ENCODE peak calls at places on chromosomes 16 and 17, in four cellular contexts. One of them, this sample, is unnamed.

GRCh38 chr17:42548070-42548837 is 4.5 kb upstream of the HSD17B1 start:
- DNase-seq in PC-9: no peak
- DNase-seq in right atrium auricular region: no peak
- DNase-seq in heart left ventricle: no peak
- DNase-seq in this sample: peak; percentile 85

GRCh38 chr16:85206472-85207356 is 94.4 kb upstream of the CIBAR2 start:
- DNase-seq in PC-9: no peak
- DNase-seq in right atrium auricular region: peak; percentile 78
- DNase-seq in heart left ventricle: peak; percentile 74
- DNase-seq in this sample: peak; percentile 89

GRCh38 chr16:82252582-82252981 is 82.6 kb upstream of the MPHOSPH6 start:
- DNase-seq in PC-9: no peak
- DNase-seq in right atrium auricular region: no peak
- DNase-seq in heart left ventricle: no peak
- DNase-seq in this sample: no peak

GRCh38 chr16:11093578-11094074 is 149.3 kb downstream of the CLEC16A start:
- DNase-seq in PC-9: no peak
- DNase-seq in right atrium auricular region: no peak
- DNase-seq in heart left ventricle: peak; percentile 22
- DNase-seq in this sample: no peak

GRCh38 chr16:56506941-56507340 is 12.9 kb downstream of the BBS2 start:
- DNase-seq in PC-9: peak; percentile 35
- DNase-seq in right atrium auricular region: no peak
- DNase-seq in heart left ventricle: no peak
- DNase-seq in this sample: no peak

GRCh38 chr17:58242171-58242784 is 3.9 kb downstream of the LPO start:
- DNase-seq in PC-9: no peak
- DNase-seq in right atrium auricular region: no peak
- DNase-seq in heart left ventricle: no peak
- DNase-seq in this sample: no peak

GRCh38 chr17:18039535-18040286 is 503 bp downstream of the GID4 start:
- DNase-seq in PC-9: peak; percentile 53
- DNase-seq in right atrium auricular region: no peak
- DNase-seq in heart left ventricle: no peak
- DNase-seq in this sample: peak; percentile 67

GRCh38 chr16:60922920-60923319 is 1113.3 kb downstream of the CDH8 start:
- DNase-seq in PC-9: no peak
- DNase-seq in right atrium auricular region: no peak
- DNase-seq in heart left ventricle: no peak
- DNase-seq in this sample: no peak

GRCh38 chr17:213286-214105 is 32.0 kb upstream of the DOC2B start:
- DNase-seq in PC-9: no peak
- DNase-seq in right atrium auricular region: no peak
- DNase-seq in heart left ventricle: no peak
- DNase-seq in this sample: peak; percentile 41

GRCh38 chr16:77675464-77676324 is 46.6 kb upstream of the NUDT7 start:
- DNase-seq in PC-9: peak; percentile 44
- DNase-seq in right atrium auricular region: peak; percentile 77
- DNase-seq in heart left ventricle: peak; percentile 43
- DNase-seq in this sample: peak; percentile 67

GRCh38 chr16:11597268-11597690 is 10.6 kb upstream of the LITAF start:
- DNase-seq in PC-9: peak; percentile 77
- DNase-seq in right atrium auricular region: no peak
- DNase-seq in heart left ventricle: no peak
- DNase-seq in this sample: peak; percentile 70

GRCh38 chr17:34095101-34095500 is 160.0 kb upstream of the CCL2 start:
- DNase-seq in PC-9: no peak
- DNase-seq in right atrium auricular region: no peak
- DNase-seq in heart left ventricle: no peak
- DNase-seq in this sample: no peak

GRCh38 chr16:79272141-79272577 is 328.4 kb downstream of the MAF start:
- DNase-seq in PC-9: no peak
- DNase-seq in right atrium auricular region: no peak
- DNase-seq in heart left ventricle: no peak
- DNase-seq in this sample: no peak

GRCh38 chr16:4825196-4825595 is 21.9 kb downstream of the GLYR1 start:
- DNase-seq in PC-9: no peak
- DNase-seq in right atrium auricular region: no peak
- DNase-seq in heart left ventricle: peak; percentile 80
- DNase-seq in this sample: no peak

GRCh38 chr16:50781043-50781442 is 39.2 kb downstream of the CYLD start:
- DNase-seq in PC-9: no peak
- DNase-seq in right atrium auricular region: no peak
- DNase-seq in heart left ventricle: no peak
- DNase-seq in this sample: no peak

GRCh38 chr17:55245986-55246385 is 18.8 kb upstream of the HLF start:
- DNase-seq in PC-9: no peak
- DNase-seq in right atrium auricular region: no peak
- DNase-seq in heart left ventricle: no peak
- DNase-seq in this sample: no peak

GRCh38 chr16:10528635-10529034 is 51.8 kb downstream of the EMP2 start:
- DNase-seq in PC-9: no peak
- DNase-seq in right atrium auricular region: no peak
- DNase-seq in heart left ventricle: no peak
- DNase-seq in this sample: no peak

GRCh38 chr17:59783221-59784016 is 76.0 kb downstream of the VMP1 start:
- DNase-seq in PC-9: peak; percentile 90
- DNase-seq in right atrium auricular region: no peak
- DNase-seq in heart left ventricle: no peak
- DNase-seq in this sample: no peak

GRCh38 chr17:17028878-17029535 is 13.2 kb upstream of the MPRIP start:
- DNase-seq in PC-9: no peak
- DNase-seq in right atrium auricular region: no peak
- DNase-seq in heart left ventricle: peak; percentile 6
- DNase-seq in this sample: no peak

GRCh38 chr17:74960739-74961342 is 11.7 kb downstream of the HID1 start:
- DNase-seq in PC-9: no peak
- DNase-seq in right atrium auricular region: no peak
- DNase-seq in heart left ventricle: no peak
- DNase-seq in this sample: no peak

GRCh38 chr16:73735018-73735417 is 561.6 kb upstream of the PSMD7 start:
- DNase-seq in PC-9: peak; percentile 38
- DNase-seq in right atrium auricular region: no peak
- DNase-seq in heart left ventricle: no peak
- DNase-seq in this sample: no peak

GRCh38 chr17:66287911-66288310 is 14.5 kb upstream of the PRKCA start:
- DNase-seq in PC-9: no peak
- DNase-seq in right atrium auricular region: peak; percentile 28
- DNase-seq in heart left ventricle: no peak
- DNase-seq in this sample: no peak

GRCh38 chr17:50058296-50058945 is 2.5 kb downstream of the ITGA3 start:
- DNase-seq in PC-9: no peak
- DNase-seq in right atrium auricular region: no peak
- DNase-seq in heart left ventricle: no peak
- DNase-seq in this sample: no peak

GRCh38 chr17:79960788-79961522 is 74.7 kb downstream of the TBC1D16 start:
- DNase-seq in PC-9: no peak
- DNase-seq in right atrium auricular region: no peak
- DNase-seq in heart left ventricle: no peak
- DNase-seq in this sample: no peak

GRCh38 chr17:16915752-16916556 is 56.0 kb downstream of the TNFRSF13B start:
- DNase-seq in PC-9: peak; percentile 56
- DNase-seq in right atrium auricular region: peak; percentile 56
- DNase-seq in heart left ventricle: no peak
- DNase-seq in this sample: peak; percentile 76

GRCh38 chr16:56237451-56237930 is 46.2 kb downstream of the GNAO1 start:
- DNase-seq in PC-9: no peak
- DNase-seq in right atrium auricular region: no peak
- DNase-seq in heart left ventricle: no peak
- DNase-seq in this sample: no peak

GRCh38 chr17:78276098-78276497 is 44.7 kb downstream of the TMEM235 start:
- DNase-seq in PC-9: no peak
- DNase-seq in right atrium auricular region: no peak
- DNase-seq in heart left ventricle: no peak
- DNase-seq in this sample: no peak

GRCh38 chr16:2966803-2967184 is 2.4 kb upstream of the PAQR4 start:
- DNase-seq in PC-9: no peak
- DNase-seq in right atrium auricular region: no peak
- DNase-seq in heart left ventricle: no peak
- DNase-seq in this sample: no peak

GRCh38 chr17:80219013-80219776 is 938 bp downstream of the SGSH start:
- DNase-seq in PC-9: peak; percentile 58
- DNase-seq in right atrium auricular region: peak; percentile 87
- DNase-seq in heart left ventricle: peak; percentile 66
- DNase-seq in this sample: peak; percentile 91

GRCh38 chr16:79902351-79902750 is 301.8 kb upstream of the MAF start:
- DNase-seq in PC-9: no peak
- DNase-seq in right atrium auricular region: no peak
- DNase-seq in heart left ventricle: no peak
- DNase-seq in this sample: no peak

GRCh38 chr16:19502395-19503131 is 19.3 kb downstream of the GDE1 start:
- DNase-seq in PC-9: peak; percentile 56
- DNase-seq in right atrium auricular region: peak; percentile 66
- DNase-seq in heart left ventricle: peak; percentile 63
- DNase-seq in this sample: peak; percentile 76

GRCh38 chr16:14180431-14181059 is 109.4 kb downstream of the MRTFB start:
- DNase-seq in PC-9: no peak
- DNase-seq in right atrium auricular region: no peak
- DNase-seq in heart left ventricle: no peak
- DNase-seq in this sample: no peak

GRCh38 chr16:85871756-85872155 is 27.2 kb upstream of the IRF8 start:
- DNase-seq in PC-9: no peak
- DNase-seq in right atrium auricular region: no peak
- DNase-seq in heart left ventricle: no peak
- DNase-seq in this sample: no peak

GRCh38 chr17:46795379-46795952 is 23.0 kb downstream of the WNT3 start:
- DNase-seq in PC-9: peak; percentile 96
- DNase-seq in right atrium auricular region: no peak
- DNase-seq in heart left ventricle: no peak
- DNase-seq in this sample: no peak

GRCh38 chr17:37671028-37671812 is 28.0 kb upstream of the DDX52 start:
- DNase-seq in PC-9: no peak
- DNase-seq in right atrium auricular region: no peak
- DNase-seq in heart left ventricle: no peak
- DNase-seq in this sample: no peak

GRCh38 chr17:77227461-77228223 is 86.9 kb downstream of the SEC14L1 start:
- DNase-seq in PC-9: no peak
- DNase-seq in right atrium auricular region: no peak
- DNase-seq in heart left ventricle: no peak
- DNase-seq in this sample: peak; percentile 77

DNA sequence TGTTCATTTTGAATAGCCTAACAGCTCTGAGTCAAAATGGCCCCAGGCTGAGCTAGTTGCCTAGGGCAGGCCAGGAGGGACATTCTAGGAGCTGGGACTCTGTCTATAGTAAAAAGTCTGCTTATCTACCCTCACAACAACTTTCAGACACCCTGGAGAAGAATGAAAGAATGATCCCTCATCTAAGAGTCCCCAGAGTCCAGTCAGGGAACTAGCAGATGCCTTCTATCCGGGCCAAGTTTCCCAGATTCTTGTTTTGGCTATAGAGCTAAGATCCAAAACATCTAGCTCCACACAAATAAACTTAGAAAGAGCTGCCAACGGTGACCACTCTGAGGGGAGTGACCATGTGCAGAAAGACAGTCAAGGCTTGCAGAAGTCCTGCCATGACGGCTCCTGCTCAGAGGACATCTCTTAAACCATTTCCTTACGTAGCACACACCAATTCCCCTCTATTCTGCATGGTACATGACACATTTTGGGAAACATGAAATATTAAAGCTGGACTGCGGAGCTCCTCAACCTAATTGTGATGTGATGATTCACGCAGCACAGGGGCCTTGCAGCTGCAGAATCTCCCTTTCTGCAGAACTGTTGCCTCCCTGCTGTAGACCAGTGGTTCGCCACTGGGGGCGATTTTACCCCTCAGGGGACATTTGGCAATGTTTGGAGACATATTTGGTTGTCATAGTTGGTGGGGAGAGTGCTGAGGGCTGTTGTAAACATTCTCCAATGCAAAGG is 24.2 kb downstream of the FAM20A start:
- DNase-seq in PC-9: no peak
- DNase-seq in right atrium auricular region: no peak
- DNase-seq in heart left ventricle: peak; percentile 51
- DNase-seq in this sample: peak; percentile 53
- H3K27ac ChIP-seq in PC-9: no peak overlapping the region
- H3K27ac ChIP-seq in right atrium auricular region: peak overlapping the region; percentile 4
- H3K27ac ChIP-seq in heart left ventricle: peak overlapping the region; percentile 1
- H3K27ac ChIP-seq in this sample: no peak overlapping the region

GRCh38 chr16:46729326-46729995 is 18.7 kb downstream of the MYLK3 start:
- DNase-seq in PC-9: no peak
- DNase-seq in right atrium auricular region: no peak
- DNase-seq in heart left ventricle: no peak
- DNase-seq in this sample: no peak
- H3K4me1 ChIP-seq in PC-9: no peaks in the 10 kb centered on the region
- H3K4me1 ChIP-seq in right atrium auricular region: peaks cover 30% of the 10 kb centered on the region
- H3K4me1 ChIP-seq in heart left ventricle: peaks cover 27% of the 10 kb centered on the region
- H3K4me1 ChIP-seq in this sample: no peaks in the 10 kb centered on the region

DNA sequence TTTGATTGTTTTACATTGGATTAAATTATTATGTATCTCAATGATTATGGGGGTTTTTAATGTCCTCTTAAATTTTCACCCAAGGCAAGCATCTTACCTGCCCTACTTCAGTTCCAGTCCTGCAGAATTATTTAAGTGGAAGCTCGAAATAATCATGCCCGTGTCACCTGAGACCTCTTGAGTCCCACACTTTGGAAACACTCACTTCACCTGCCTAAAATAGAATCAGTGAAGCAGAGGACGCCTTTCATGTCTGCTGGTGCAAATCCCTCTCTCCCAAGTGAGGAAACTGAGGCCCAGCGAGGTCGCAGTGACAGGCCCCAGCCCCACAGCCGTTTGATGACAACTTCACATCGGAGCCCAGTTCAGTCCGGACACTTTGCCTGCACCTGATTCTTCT is 284.6 kb downstream of the C16orf95 start:
- DNase-seq in PC-9: no peak
- DNase-seq in right atrium auricular region: no peak
- DNase-seq in heart left ventricle: no peak
- DNase-seq in this sample: no peak
- H3K27ac ChIP-seq in PC-9: no peak overlapping the region
- H3K27ac ChIP-seq in right atrium auricular region: peak overlapping the region; percentile 24
- H3K27ac ChIP-seq in heart left ventricle: peak overlapping the region; percentile 56
- H3K27ac ChIP-seq in this sample: no peak overlapping the region

GRCh38 chr17:63804328-63804727 is 22.9 kb upstream of the PSMC5 start:
- DNase-seq in PC-9: no peak
- DNase-seq in right atrium auricular region: no peak
- DNase-seq in heart left ventricle: no peak
- DNase-seq in this sample: no peak

GRCh38 chr17:63798572-63799113 is 24.7 kb downstream of the DDX42 start:
- DNase-seq in PC-9: no peak
- DNase-seq in right atrium auricular region: no peak
- DNase-seq in heart left ventricle: no peak
- DNase-seq in this sample: no peak

GRCh38 chr17:63800783-63801182 is 26.4 kb upstream of the PSMC5 start:
- DNase-seq in PC-9: no peak
- DNase-seq in right atrium auricular region: no peak
- DNase-seq in heart left ventricle: no peak
- DNase-seq in this sample: no peak
- H3K4me1 ChIP-seq in PC-9: no peaks in the 10 kb centered on the region
- H3K4me1 ChIP-seq in right atrium auricular region: no peaks in the 10 kb centered on the region
- H3K4me1 ChIP-seq in heart left ventricle: no peaks in the 10 kb centered on the region
- H3K4me1 ChIP-seq in this sample: no peaks in the 10 kb centered on the region

GRCh38 chr16:64398795-64399194 is 723.1 kb downstream of the CDH11 start:
- DNase-seq in PC-9: no peak
- DNase-seq in right atrium auricular region: no peak
- DNase-seq in heart left ventricle: no peak
- DNase-seq in this sample: no peak
- H3K27ac ChIP-seq in PC-9: no peak overlapping the region
- H3K27ac ChIP-seq in right atrium auricular region: no peak overlapping the region
- H3K27ac ChIP-seq in heart left ventricle: no peak overlapping the region
- H3K27ac ChIP-seq in this sample: no peak overlapping the region